ENCODE peak calls at places on chromosomes 3 and 15, in six cellular contexts. K, B, C, E, U and D are unnamed samples.

GRCh38 chr3:38121451-38121831 is 15.5 kb downstream of the ACAA1 start:
- DNase-seq in B (no peak), C (no peak), U (no peak), E (no peak), K (no peak), D (no peak)

GRCh38 chr3:33417051-33417673 is 23.0 kb downstream of the UBP1 start:
- DNase-seq in E (no peak), B (peak; percentile 41), U (no peak), K (peak; percentile 52), C (no peak), D (no peak)

GRCh38 chr3:88000853-88001252 is 58.0 kb downstream of the CGGBP1 start:
- DNase-seq in C (peak; percentile 66), U (peak; percentile 12), K (no peak), B (no peak), E (no peak), D (no peak)

GRCh38 chr3:64185436-64185835 is 39.8 kb downstream of the PRICKLE2 start:
- DNase-seq in C (no peak), K (peak; percentile 45), B (peak; percentile 65), E (no peak), U (no peak), D (no peak)

GRCh38 chr15:40069178-40070165 is 30.5 kb upstream of the SRP14 start:
- DNase-seq in B (peak; percentile 87), C (peak; percentile 87), U (peak; percentile 98), K (peak; percentile 97), E (peak; percentile 73), D (no peak)

GRCh38 chr15:86568378-86568777 is 488.7 kb downstream of the AGBL1 start:
- DNase-seq in C (peak; percentile 41), E (no peak), K (no peak), B (no peak), U (no peak), D (no peak)

GRCh38 chr15:51751687-51752683 is 588 bp downstream of the TMOD2 start:
- DNase-seq in B (peak; percentile 61), E (no peak), K (peak; percentile 34), U (peak; percentile 34), C (peak; percentile 63), D (peak; percentile 29)

GRCh38 chr3:58192076-58192475 is 18.7 kb downstream of the DNASE1L3 start:
- DNase-seq in C (no peak), E (no peak), U (no peak), K (no peak), B (no peak), D (no peak)

GRCh38 chr3:24433838-24434591 is 60.6 kb downstream of the THRB start:
- DNase-seq in E (no peak), K (no peak), U (no peak), B (no peak), C (no peak), D (no peak)

GRCh38 chr15:89553632-89554031 is 21.6 kb upstream of the TICRR start:
- DNase-seq in K (no peak), E (no peak), B (no peak), C (no peak), U (no peak), D (no peak)

GRCh38 chr3:18233987-18234716 is 191.0 kb downstream of the SATB1 start:
- DNase-seq in B (no peak), K (no peak), E (no peak), U (no peak), C (peak; percentile 83), D (no peak)

GRCh38 chr3:157129782-157130137 is 30.2 kb downstream of the CCNL1 start:
- DNase-seq in E (peak; percentile 74), C (peak; percentile 71), K (peak; percentile 63), B (no peak), U (no peak), D (no peak)

GRCh38 chr3:52001443-52001974 is 5.8 kb upstream of the RPL29 start:
- DNase-seq in K (peak; percentile 85), B (peak; percentile 67), U (peak; percentile 92), E (peak; percentile 59), C (peak; percentile 94), D (peak; percentile 78)

GRCh38 chr15:40498418-40498817 is 27.6 kb downstream of the CHST14 start:
- DNase-seq in U (no peak), C (no peak), K (peak; percentile 91), E (no peak), B (peak; percentile 64), D (no peak)

GRCh38 chr3:25468866-25469319 is 40.8 kb downstream of the RARB start:
- DNase-seq in E (no peak), C (peak; percentile 32), U (peak; percentile 23), K (no peak), B (peak; percentile 61), D (no peak)

GRCh38 chr3:162224736-162225135 is 728.1 kb downstream of the OTOL1 start:
- DNase-seq in B (no peak), U (no peak), K (no peak), E (no peak), C (no peak), D (no peak)

GRCh38 chr3:188294823-188295487 is 141.0 kb downstream of the LPP start:
- DNase-seq in K (peak; percentile 94), C (no peak), U (no peak), E (peak; percentile 90), B (peak; percentile 96), D (no peak)

GRCh38 chr3:37973250-37974054 is 17.1 kb upstream of the VILL start:
- DNase-seq in B (no peak), U (no peak), C (no peak), E (no peak), K (no peak), D (no peak)

GRCh38 chr3:133058831-133059230 is 20.6 kb downstream of the TMEM108 start:
- DNase-seq in K (no peak), B (no peak), C (peak; percentile 47), U (no peak), E (no peak), D (no peak)

GRCh38 chr3:62604301-62604700 is 231.0 kb upstream of the FEZF2 start:
- DNase-seq in U (no peak), B (peak; percentile 93), C (no peak), E (no peak), K (peak; percentile 70), D (no peak)

GRCh38 chr3:122679085-122679466 is 1.6 kb upstream of the PARP14 start:
- DNase-seq in E (peak; percentile 72), U (peak; percentile 74), B (peak; percentile 90), K (peak; percentile 92), C (peak; percentile 81), D (peak; percentile 80)

GRCh38 chr3:172651936-172652595 is 58.8 kb downstream of the NCEH1 start:
- DNase-seq in K (no peak), B (no peak), U (no peak), E (no peak), C (no peak), D (no peak)

GRCh38 chr15:32956006-32956405 is 238.2 kb downstream of the GREM1 start:
- DNase-seq in U (peak; percentile 40), K (peak; percentile 75), C (peak; percentile 64), E (peak; percentile 33), B (peak; percentile 85), D (no peak)

GRCh38 chr3:189685854-189686253 is 54.7 kb downstream of the TP63 start:
- DNase-seq in K (peak; percentile 97), U (no peak), C (no peak), E (peak; percentile 2), B (peak; percentile 85), D (no peak)

GRCh38 chr15:75776075-75776443 is 63.4 kb upstream of the CSPG4 start:
- DNase-seq in K (peak; percentile 9), B (peak; percentile 42), U (no peak), E (peak; percentile 10), C (peak; percentile 3), D (no peak)

DNA sequence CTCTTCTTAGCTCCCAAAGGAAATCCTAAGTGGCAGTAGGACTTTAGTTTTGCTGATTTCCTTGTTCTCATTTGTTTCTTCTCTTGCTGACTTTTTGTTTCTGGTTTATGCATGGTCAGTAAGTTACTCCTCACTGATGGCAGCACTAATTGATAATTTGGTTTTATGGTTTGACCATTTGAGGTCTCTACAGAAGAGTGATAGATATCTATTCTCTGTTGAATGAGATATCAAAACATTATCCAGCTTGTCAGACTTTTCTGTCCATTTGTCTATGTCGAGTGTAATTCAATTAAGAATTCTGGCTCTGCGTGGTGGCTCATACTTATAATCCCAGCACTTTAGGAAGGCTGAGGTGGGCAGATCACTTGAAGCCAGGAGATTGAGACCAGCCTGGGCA is 84.5 kb upstream of the PLXND1 start:
- DNase-seq in U (no peak), E (no peak), C (no peak), K (no peak), B (no peak), D (no peak)
- H2AFZ ChIP-seq in U (peak overlapping the region; percentile 53), E (no peak overlapping the region), C (no peak overlapping the region), K (no peak overlapping the region), B (no peak overlapping the region), D (no peak overlapping the region)

GRCh38 chr3:47422743-47423142 is 41.9 kb downstream of the PTPN23 start:
- DNase-seq in C (no peak), U (no peak), K (no peak), B (no peak), E (no peak), D (no peak)

GRCh38 chr3:47423548-47424145 is 42.8 kb downstream of the PTPN23 start:
- DNase-seq in C (no peak), U (no peak), E (no peak), K (no peak), B (no peak), D (no peak)

GRCh38 chr3:47425959-47426358 is 45.1 kb downstream of the PTPN23 start:
- DNase-seq in U (peak; percentile 12), E (no peak), K (no peak), C (no peak), B (no peak), D (no peak)

GRCh38 chr3:47425383-47425778 is 44.6 kb downstream of the PTPN23 start:
- DNase-seq in C (no peak), B (no peak), K (no peak), U (peak; percentile 23), E (no peak), D (no peak)

GRCh38 chr3:47424434-47425382 is 43.9 kb downstream of the PTPN23 start:
- DNase-seq in K (no peak), B (no peak), E (no peak), U (no peak), C (no peak), D (no peak)
- H3K9ac ChIP-seq in K (no peak overlapping the region), B (no peak overlapping the region), E (no peak overlapping the region), U (no peak overlapping the region), C (no peak overlapping the region), D (no peak overlapping the region)

GRCh38 chr15:78640840-78641733 is at the start of gene CHRNB4:
- DNase-seq in B (peak; percentile 10), K (no peak), U (peak; percentile 94), C (peak; percentile 92), E (no peak), D (no peak)
- TF ChIP-seq EZH2phosphoT487 in B (no peak), K (no peak), U (no peak), C (peak; percentile 47), E (no peak), D (no peak)

GRCh38 chr15:98951493-98952320 is 55.9 kb downstream of the PGPEP1L start:
- DNase-seq in K (no peak), B (no peak), U (no peak), C (no peak), E (no peak), D (peak; percentile 48)

GRCh38 chr15:98954411-98954810 is 53.2 kb downstream of the PGPEP1L start:
- DNase-seq in C (no peak), E (no peak), K (no peak), B (peak; percentile 89), U (peak; percentile 72), D (no peak)

GRCh38 chr15:98953950-98954349 is 53.6 kb downstream of the PGPEP1L start:
- DNase-seq in C (no peak), U (no peak), K (no peak), E (no peak), B (no peak), D (no peak)

GRCh38 chr15:98952381-98952803 is 55.2 kb downstream of the PGPEP1L start:
- DNase-seq in U (no peak), B (no peak), C (no peak), K (peak; percentile 40), E (no peak), D (peak; percentile 88)

GRCh38 chr15:98953000-98953776 is 54.4 kb downstream of the PGPEP1L start:
- DNase-seq in C (no peak), U (no peak), K (no peak), B (no peak), E (no peak), D (peak; percentile 50)
- H2AFZ ChIP-seq in C (no peak overlapping the region), U (no peak overlapping the region), K (no peak overlapping the region), B (no peak overlapping the region), E (no peak overlapping the region), D (peak overlapping the region; percentile 21)